ENCODE peak calls at places on chromosomes 1 and 21, in seven cellular contexts. J, Q, C, M, K, E and S are unnamed samples.

GRCh38 chr1:76901158-76901767 is 34.0 kb downstream of the ST6GALNAC5 start:
- DNase-seq in J (peak; percentile 46), Q (peak; percentile 67), C (no peak), M (peak; percentile 64), K (peak; percentile 24), E (no peak), S (no peak)

GRCh38 chr1:85583355-85584263 is 3.0 kb downstream of the CCN1 start:
- DNase-seq in J (no peak), Q (no peak), C (no peak), M (no peak), K (no peak), E (no peak), S (no peak)

GRCh38 chr1:160862151-160863061 is at the start of gene CD244:
- DNase-seq in J (no peak), Q (no peak), C (peak; percentile 11), M (no peak), K (no peak), E (peak; percentile 20), S (no peak)

GRCh38 chr1:209513226-209513625 is 70.3 kb upstream of the CAMK1G start:
- DNase-seq in J (peak; percentile 46), Q (peak; percentile 56), C (no peak), M (peak; percentile 57), K (peak; percentile 87), E (no peak), S (no peak)

GRCh38 chr1:114113801-114114750 is 39.6 kb downstream of the SYT6 start:
- DNase-seq in J (no peak), Q (no peak), C (no peak), M (no peak), K (no peak), E (no peak), S (no peak)

GRCh38 chr1:183590225-183591191 is at the start of gene NCF2:
- DNase-seq in J (no peak), Q (no peak), C (no peak), M (peak; percentile 28), K (no peak), E (peak; percentile 18), S (no peak)

GRCh38 chr1:157141212-157141855 is 3.1 kb upstream of the ETV3 start:
- DNase-seq in J (no peak), Q (no peak), C (no peak), M (no peak), K (no peak), E (no peak), S (no peak)

GRCh38 chr1:209257021-209257420 is 326.5 kb upstream of the CAMK1G start:
- DNase-seq in J (no peak), Q (no peak), C (no peak), M (no peak), K (no peak), E (no peak), S (no peak)

GRCh38 chr1:241499910-241500309 is 19.6 kb downstream of the FH start:
- DNase-seq in J (peak; percentile 55), Q (peak; percentile 56), C (no peak), M (peak; percentile 44), K (peak; percentile 82), E (no peak), S (no peak)

GRCh38 chr21:46096997-46097825 is 701 bp upstream of the COL6A2 start:
- DNase-seq in J (no peak), Q (no peak), C (no peak), M (no peak), K (no peak), E (no peak), S (no peak)

GRCh38 chr1:66598670-66599069 is 64.7 kb downstream of the SGIP1 start:
- DNase-seq in J (peak; percentile 85), Q (peak; percentile 78), C (no peak), M (peak; percentile 73), K (no peak), E (no peak), S (no peak)

GRCh38 chr1:224267922-224268321 is 62.0 kb downstream of the NVL start:
- DNase-seq in J (no peak), Q (no peak), C (no peak), M (no peak), K (no peak), E (no peak), S (no peak)

GRCh38 chr1:187342495-187342894 is 513.7 kb downstream of the PLA2G4A start:
- DNase-seq in J (no peak), Q (no peak), C (no peak), M (no peak), K (no peak), E (no peak), S (no peak)

GRCh38 chr1:247448107-247448778 is 9.7 kb downstream of the OR2B11 start:
- DNase-seq in J (peak; percentile 55), Q (peak; percentile 57), C (no peak), M (peak; percentile 23), K (no peak), E (no peak), S (peak; percentile 8)

GRCh38 chr1:233607252-233608119 is 6.4 kb upstream of the KCNK1 start:
- DNase-seq in J (no peak), Q (no peak), C (no peak), M (no peak), K (no peak), E (no peak), S (no peak)

GRCh38 chr1:63322248-63322943 is at the start of gene FOXD3:
- DNase-seq in J (peak; percentile 24), Q (peak; percentile 18), C (no peak), M (peak; percentile 12), K (peak; percentile 11), E (no peak), S (no peak)

GRCh38 chr1:66350001-66350547 is 183.9 kb upstream of the SGIP1 start:
- DNase-seq in J (peak; percentile 44), Q (peak; percentile 71), C (no peak), M (peak; percentile 47), K (no peak), E (no peak), S (no peak)

GRCh38 chr1:194241215-194241614 is 1054.8 kb upstream of the B3GALT2 start:
- DNase-seq in J (no peak), Q (no peak), C (no peak), M (no peak), K (no peak), E (no peak), S (no peak)

GRCh38 chr1:77831976-77832695 is 52.7 kb downstream of the MIGA1 start:
- DNase-seq in J (peak; percentile 69), Q (peak; percentile 68), C (no peak), M (peak; percentile 71), K (no peak), E (no peak), S (no peak)

GRCh38 chr21:41961282-41961701 is 7.5 kb upstream of the C2CD2 start:
- DNase-seq in J (no peak), Q (no peak), C (no peak), M (no peak), K (no peak), E (no peak), S (no peak)

GRCh38 chr21:45401916-45402900 is 2.8 kb upstream of the COL18A1 start:
- DNase-seq in J (no peak), Q (no peak), C (no peak), M (no peak), K (no peak), E (no peak), S (no peak)

GRCh38 chr21:36420571-36421339 is 35.6 kb downstream of the CHAF1B start:
- DNase-seq in J (no peak), Q (no peak), C (no peak), M (no peak), K (no peak), E (no peak), S (no peak)

GRCh38 chr1:87135313-87135712 is 193.4 kb upstream of the LMO4 start:
- DNase-seq in J (no peak), Q (no peak), C (no peak), M (no peak), K (no peak), E (no peak), S (no peak)

GRCh38 chr1:111699268-111699667 is 39.9 kb downstream of the INKA2 start:
- DNase-seq in J (no peak), Q (no peak), C (no peak), M (no peak), K (no peak), E (no peak), S (no peak)

GRCh38 chr1:97796716-97797115 is 124.1 kb downstream of the DPYD start:
- DNase-seq in J (no peak), Q (no peak), C (no peak), M (no peak), K (no peak), E (no peak), S (no peak)

GRCh38 chr1:61797045-61797755 is 54.9 kb downstream of the PATJ start:
- DNase-seq in J (no peak), Q (no peak), C (no peak), M (no peak), K (no peak), E (no peak), S (no peak)

GRCh38 chr1:208100906-208101305 is 143.3 kb downstream of the PLXNA2 start:
- DNase-seq in J (no peak), Q (no peak), C (no peak), M (peak; percentile 37), K (no peak), E (no peak), S (no peak)

GRCh38 chr1:155934933-155935590 is 849 bp upstream of the KHDC4 start:
- DNase-seq in J (no peak), Q (no peak), C (no peak), M (no peak), K (peak; percentile 86), E (no peak), S (no peak)

GRCh38 chr21:33490991-33491372 is 534 bp downstream of the DNAJC28 start:
- DNase-seq in J (no peak), Q (peak; percentile 3), C (no peak), M (no peak), K (peak; percentile 83), E (no peak), S (no peak)

GRCh38 chr1:182299728-182300581 is 91.6 kb downstream of the GLUL start:
- DNase-seq in J (peak; percentile 31), Q (peak; percentile 89), C (no peak), M (no peak), K (no peak), E (peak; percentile 9), S (no peak)

GRCh38 chr1:70462611-70463010 is 51.5 kb downstream of the CTH start:
- DNase-seq in J (no peak), Q (no peak), C (no peak), M (no peak), K (no peak), E (no peak), S (no peak)

GRCh38 chr1:86537928-86538695 is 8.8 kb upstream of the CLCA4 start:
- DNase-seq in J (no peak), Q (no peak), C (no peak), M (no peak), K (no peak), E (no peak), S (no peak)